ENCODE peak calls at places on chromosomes 16 and 17, in seven cellular contexts. J, U, V, R, D, Y and Z are unnamed samples.

GRCh38 chr16:17213025-17213424 is 257.7 kb downstream of the XYLT1 start:
- DNase-seq in Y (no peak), D (no peak), U (no peak), R (no peak), V (no peak), J (no peak), Z (no peak)

GRCh38 chr16:87196229-87196628 is 121.0 kb downstream of the C16orf95 start:
- DNase-seq in U (no peak), D (no peak), Y (no peak), V (no peak), R (no peak), J (no peak), Z (no peak)

GRCh38 chr16:67101301-67101675 is 8.5 kb upstream of the PHAF1 start:
- DNase-seq in Y (no peak), U (no peak), J (no peak), V (peak), D (no peak), R (no peak), Z (no peak)

GRCh38 chr17:77208217-77208808 is 67.5 kb downstream of the SEC14L1 start:
- DNase-seq in U (peak), Y (no peak), R (peak), V (peak), D (no peak), J (peak), Z (no peak)

GRCh38 chr17:8916470-8916869 is 49.0 kb upstream of the PIK3R6 start:
- DNase-seq in D (no peak), J (no peak), V (no peak), Y (no peak), U (no peak), R (no peak), Z (no peak)

GRCh38 chr16:54135361-54136275 is 151.0 kb downstream of the IRX3 start:
- DNase-seq in J (peak), Y (peak), R (peak), V (peak), D (no peak), U (no peak), Z (peak)

GRCh38 chr17:6394055-6394454 is 40.9 kb downstream of the AIPL1 start:
- DNase-seq in J (no peak), V (no peak), D (no peak), R (no peak), Y (no peak), U (no peak), Z (no peak)

GRCh38 chr17:58339775-58340622 is 11.4 kb upstream of the TSPOAP1 start:
- DNase-seq in J (no peak), R (no peak), D (peak), U (no peak), Y (no peak), V (no peak), Z (no peak)

GRCh38 chr17:63116228-63116627 is 150.2 kb downstream of the TANC2 start:
- DNase-seq in U (no peak), R (no peak), J (no peak), Y (no peak), D (no peak), V (no peak), Z (no peak)

GRCh38 chr17:7586673-7587419 is 3.0 kb downstream of the SOX15 start:
- DNase-seq in U (peak), J (no peak), D (no peak), V (no peak), Y (peak), R (no peak), Z (no peak)

GRCh38 chr16:51327001-51327400 is 175.9 kb upstream of the SALL1 start:
- DNase-seq in Y (peak), R (no peak), J (peak), V (peak), U (no peak), D (no peak), Z (peak)

GRCh38 chr16:411576-412265 is 10.0 kb downstream of the DECR2 start:
- DNase-seq in R (no peak), U (no peak), D (no peak), J (no peak), Y (no peak), V (no peak), Z (no peak)

GRCh38 chr16:88282221-88283041 is 100.3 kb upstream of the ZNF469 start:
- DNase-seq in Y (no peak), V (peak), R (no peak), D (no peak), J (no peak), U (no peak), Z (peak)

GRCh38 chr16:11824362-11824761 is 27.0 kb downstream of the RSL1D1 start:
- DNase-seq in V (no peak), Y (no peak), U (peak), R (no peak), J (no peak), D (no peak), Z (no peak)

GRCh38 chr17:77465358-77466041 is 324.7 kb downstream of the SEC14L1 start:
- DNase-seq in R (peak), J (no peak), D (peak), Y (peak), V (peak), U (peak), Z (no peak)

GRCh38 chr17:58088624-58089023 is 5.4 kb downstream of the DYNLL2 start:
- DNase-seq in D (no peak), J (no peak), V (no peak), Y (no peak), R (no peak), U (no peak), Z (no peak)

GRCh38 chr17:80931421-80932265 is 60.0 kb upstream of the CHMP6 start:
- DNase-seq in D (no peak), R (no peak), U (no peak), Y (no peak), V (peak), J (no peak), Z (peak)

GRCh38 chr17:78935419-78936323 is 10.5 kb upstream of the TIMP2 start:
- DNase-seq in U (peak), Y (peak), J (peak), R (peak), V (peak), D (no peak), Z (no peak)

GRCh38 chr16:88352261-88353200 is 30.2 kb upstream of the ZNF469 start:
- DNase-seq in U (no peak), V (no peak), D (no peak), J (no peak), Y (peak), R (no peak), Z (no peak)

GRCh38 chr17:6710317-6710716 is 2.9 kb downstream of the SLC13A5 start:
- DNase-seq in D (no peak), V (no peak), U (no peak), R (no peak), Y (no peak), J (no peak), Z (no peak)

GRCh38 chr16:4839942-4840341 is 7.1 kb downstream of the GLYR1 start:
- DNase-seq in U (no peak), R (peak), Y (peak), J (no peak), D (no peak), V (no peak), Z (no peak)

GRCh38 chr17:3916825-3917224 is 560 bp upstream of the P2RX1 start:
- DNase-seq in D (no peak), R (no peak), J (no peak), U (no peak), V (no peak), Y (no peak), Z (no peak)

GRCh38 chr17:49952209-49952911 is 16.6 kb upstream of the DLX4 start:
- DNase-seq in R (peak), Y (peak), U (peak), J (no peak), V (peak), D (peak), Z (peak)

GRCh38 chr17:67696853-67697505 is 20.8 kb upstream of the NOL11 start:
- DNase-seq in U (no peak), D (no peak), R (no peak), V (no peak), Y (no peak), J (no peak), Z (no peak)

GRCh38 chr17:74394977-74395376 is 27.7 kb downstream of the GPR142 start:
- DNase-seq in U (no peak), D (no peak), R (no peak), J (no peak), V (no peak), Y (peak), Z (no peak)

GRCh38 chr16:12061336-12062055 is 85.0 kb downstream of the SNX29 start:
- DNase-seq in D (no peak), V (peak), U (no peak), J (no peak), Y (peak), R (no peak), Z (peak)

GRCh38 chr17:49247949-49248348 is 17.4 kb upstream of the PHOSPHO1 start:
- DNase-seq in D (no peak), V (no peak), J (no peak), R (no peak), U (no peak), Y (no peak), Z (no peak)

GRCh38 chr16:15907863-15908478 is 19.6 kb upstream of the CEP20 start:
- DNase-seq in R (peak), D (peak), V (peak), U (peak), Y (peak), J (no peak), Z (peak)

GRCh38 chr16:79509221-79509631 is 91.3 kb downstream of the MAF start:
- DNase-seq in Y (no peak), V (no peak), J (no peak), D (no peak), U (no peak), R (no peak), Z (no peak)

GRCh38 chr17:50218071-50218759 is 16.8 kb upstream of the COL1A1 start:
- DNase-seq in V (peak), D (no peak), R (no peak), U (no peak), Y (no peak), J (no peak), Z (no peak)

GRCh38 chr17:13917635-13918034 is 151.7 kb upstream of the COX10 start:
- DNase-seq in Y (no peak), R (no peak), J (no peak), U (no peak), D (no peak), V (no peak), Z (no peak)

GRCh38 chr17:46270032-46270431 is 24.9 kb upstream of the LRRC37A start:
- DNase-seq in V (no peak), U (no peak), J (no peak), R (no peak), Y (no peak), D (no peak), Z (no peak)

GRCh38 chr17:26765860-26766709 is 527.8 kb upstream of the WSB1 start:
- DNase-seq in J (no peak), D (no peak), V (no peak), Y (no peak), R (no peak), U (no peak), Z (no peak)

GRCh38 chr17:44850025-44850424 is 2.3 kb downstream of the HIGD1B start:
- DNase-seq in V (no peak), R (no peak), D (no peak), U (no peak), Y (no peak), J (no peak), Z (no peak)